ENCODE peak calls at places on chromosomes 6 and 20, in ten cellular contexts. H, O, I, B, D, C, Y, W, X and M are unnamed samples.

GRCh38 chr6:57207141-57207540 is 15.0 kb downstream of the RAB23 start:
- DNase-seq in I (no peak), X (no peak), C (no peak), B (no peak), W (no peak), H (peak), D (peak), O (no peak), Y (peak), M (no peak)

GRCh38 chr20:38620501-38620900 is 18.9 kb downstream of the ARHGAP40 start:
- DNase-seq in I (no peak), H (no peak), Y (no peak), C (no peak), X (no peak), O (no peak), B (no peak), D (no peak), W (no peak), M (no peak)

GRCh38 chr6:168116446-168116974 is 37.5 kb upstream of the FRMD1 start:
- DNase-seq in X (no peak), H (no peak), B (no peak), D (no peak), Y (no peak), O (no peak), W (no peak), I (no peak), C (no peak), M (no peak)

GRCh38 chr6:88629838-88630462 is 333.5 kb downstream of the RNGTT start:
- DNase-seq in X (no peak), C (no peak), D (no peak), B (no peak), H (peak), Y (peak), I (no peak), W (no peak), O (no peak), M (no peak)

GRCh38 chr6:134182528-134182927 is 130.1 kb upstream of the SLC2A12 start:
- DNase-seq in B (no peak), W (no peak), Y (no peak), I (no peak), H (no peak), C (no peak), O (no peak), X (no peak), D (no peak), M (no peak)

GRCh38 chr6:117142145-117142544 is 123.2 kb upstream of the VGLL2 start:
- DNase-seq in B (no peak), O (no peak), W (no peak), I (no peak), C (no peak), D (no peak), H (no peak), Y (no peak), X (no peak), M (no peak)

GRCh38 chr20:46279104-46279503 is 29.2 kb downstream of the CDH22 start:
- DNase-seq in Y (no peak), C (no peak), B (no peak), H (no peak), I (no peak), X (no peak), W (no peak), O (no peak), D (no peak), M (no peak)

GRCh38 chr6:14601490-14601889 is 483.9 kb downstream of the CD83 start:
- DNase-seq in D (no peak), O (no peak), H (no peak), X (no peak), Y (no peak), C (peak), I (no peak), B (no peak), W (no peak), M (no peak)

GRCh38 chr20:8018928-8019177 is 708 bp downstream of the TMX4 start:
- DNase-seq in X (no peak), O (no peak), D (no peak), C (no peak), Y (peak), B (no peak), H (peak), W (no peak), I (no peak), M (no peak)

GRCh38 chr6:111061493-111061892 is 25.8 kb upstream of the SLC16A10 start:
- DNase-seq in I (no peak), X (no peak), O (no peak), C (no peak), B (no peak), Y (peak), H (peak), W (no peak), D (peak), M (no peak)

GRCh38 chr6:88870728-88871330 is 92.6 kb downstream of the RNGTT start:
- DNase-seq in B (peak), W (peak), C (no peak), Y (peak), D (peak), O (no peak), H (peak), I (no peak), X (no peak), M (no peak)

GRCh38 chr6:14540859-14541540 is 423.4 kb downstream of the CD83 start:
- DNase-seq in I (no peak), C (no peak), D (no peak), B (no peak), O (no peak), W (no peak), Y (peak), H (peak), X (no peak), M (no peak)

GRCh38 chr6:142155895-142156757 is 9.1 kb downstream of the VTA1 start:
- DNase-seq in B (no peak), D (no peak), I (no peak), Y (peak), W (no peak), O (no peak), X (no peak), H (peak), C (no peak), M (no peak)

GRCh38 chr20:17650816-17651760 is 31.0 kb downstream of the RRBP1 start:
- DNase-seq in B (peak), X (no peak), Y (peak), C (no peak), W (no peak), D (no peak), H (peak), I (no peak), O (no peak), M (no peak)